ENCODE peak calls at places on chromosomes 7 and 10, in seven cellular contexts. A, I, Q, F, Y, P and H are unnamed samples.

GRCh38 chr7:27199820-27200760 is at the start of gene HOXA13:
- DNase-seq in Y (no peak), P (no peak), A (no peak), F (no peak), I (no peak), Q (no peak), H (peak)

GRCh38 chr7:3880221-3880935 is 579.3 kb downstream of the SDK1 start:
- DNase-seq in Y (no peak), A (no peak), P (no peak), Q (no peak), F (no peak), I (no peak), H (no peak)

GRCh38 chr10:31317652-31318381 is 1.2 kb upstream of the ZEB1 start:
- DNase-seq in A (no peak), Y (no peak), Q (no peak), F (peak), P (peak), I (no peak), H (no peak)

GRCh38 chr7:150341263-150342118 is at the start of gene RARRES2:
- DNase-seq in Q (no peak), I (no peak), F (peak), Y (no peak), A (no peak), P (no peak), H (no peak)

GRCh38 chr10:84552478-84552877 is 224.1 kb downstream of the CCSER2 start:
- DNase-seq in I (no peak), P (no peak), F (no peak), A (no peak), Q (no peak), Y (no peak), H (no peak)

GRCh38 chr7:118183254-118183585 is 744 bp upstream of the LSM8 start:
- DNase-seq in P (no peak), I (no peak), Q (no peak), F (no peak), Y (no peak), A (no peak), H (no peak)

GRCh38 chr7:96855691-96856090 is 146.0 kb upstream of the SEM1 start:
- DNase-seq in I (no peak), Q (no peak), A (no peak), Y (no peak), P (no peak), F (no peak), H (no peak)

GRCh38 chr10:4067552-4068254 is 282.7 kb upstream of the KLF6 start:
- DNase-seq in I (no peak), Y (no peak), A (no peak), F (no peak), P (peak), Q (no peak), H (no peak)

GRCh38 chr7:121330053-121330833 is 1.4 kb downstream of the WNT16 start:
- DNase-seq in A (no peak), Y (no peak), P (no peak), I (no peak), F (no peak), Q (no peak), H (no peak)

GRCh38 chr7:50690541-50691011 is 92.1 kb downstream of the GRB10 start:
- DNase-seq in Q (no peak), I (no peak), Y (no peak), P (no peak), A (no peak), F (no peak), H (no peak)

GRCh38 chr7:1787241-1787640 is 117.2 kb downstream of the ELFN1 start:
- DNase-seq in Q (no peak), I (no peak), P (no peak), A (no peak), Y (no peak), F (no peak), H (no peak)